ENCODE peak calls at places on chromosomes 7 and 10, in ten cellular contexts. I is endothelial cell, R is mesothelial cell of epicardium, L is uterus, O is sigmoid colon, J is K562, C is heart right ventricle, H is hepatocyte, Y is WTC11, B is AG04449. V is an unnamed sample.

GRCh38 chr7:23759556-23760391 is 49.8 kb downstream of the STK31 start:
- DNase-seq in C (no peak), I (no peak), Y (no peak), B (no peak), H (no peak), O (no peak), J (peak), L (no peak), R (no peak), V (no peak)

GRCh38 chr10:4656576-4657194 is 169.3 kb upstream of the AKR1E2 start:
- DNase-seq in H (peak), I (peak), C (peak), O (peak), J (peak), R (peak), Y (peak), L (peak), B (no peak), V (no peak)

GRCh38 chr7:102208826-102209225 is 77.8 kb upstream of the SH2B2 start:
- DNase-seq in O (no peak), B (no peak), L (no peak), Y (no peak), R (no peak), C (no peak), I (no peak), H (peak), J (no peak), V (no peak)

GRCh38 chr10:13629116-13629515 is 42.4 kb downstream of the PRPF18 start:
- DNase-seq in B (no peak), R (no peak), Y (no peak), I (no peak), C (no peak), O (no peak), H (no peak), L (no peak), J (no peak), V (no peak)

GRCh38 chr7:129176853-129177369 is 11.5 kb upstream of the SMO start:
- DNase-seq in B (no peak), L (no peak), Y (no peak), J (no peak), H (no peak), R (no peak), O (no peak), I (no peak), C (no peak), V (no peak)

GRCh38 chr7:100826546-100827329 is 585 bp downstream of the EPHB4 start:
- DNase-seq in R (peak), J (peak), O (no peak), L (peak), C (no peak), H (no peak), B (no peak), Y (peak), I (no peak), V (no peak)

GRCh38 chr10:767211-767610 is 77.7 kb upstream of the DIP2C start:
- DNase-seq in O (no peak), Y (no peak), H (no peak), I (no peak), C (no peak), B (no peak), J (no peak), R (no peak), L (no peak), V (no peak)

GRCh38 chr7:37297546-37297945 is 151.1 kb downstream of the ELMO1 start:
- DNase-seq in Y (no peak), H (no peak), C (no peak), J (no peak), R (no peak), O (no peak), I (no peak), L (no peak), B (no peak), V (no peak)

GRCh38 chr10:132257271-132257670 is 50.5 kb downstream of the STK32C start:
- DNase-seq in L (no peak), C (no peak), H (no peak), J (peak), O (no peak), R (no peak), I (no peak), B (no peak), Y (no peak), V (no peak)

GRCh38 chr7:20748853-20749252 is 37.8 kb downstream of the SP8 start:
- DNase-seq in H (no peak), J (no peak), L (no peak), R (no peak), C (no peak), I (no peak), O (no peak), B (no peak), Y (no peak), V (no peak)

GRCh38 chr7:84654287-84654686 is 459.7 kb upstream of the SEMA3A start:
- DNase-seq in O (no peak), H (no peak), C (no peak), Y (no peak), J (no peak), I (no peak), B (no peak), L (no peak), R (no peak), V (no peak)

GRCh38 chr7:53350241-53350640 is 314.8 kb downstream of the POM121L12 start:
- DNase-seq in R (peak), L (no peak), Y (peak), J (peak), O (no peak), B (no peak), C (no peak), I (peak), H (peak), V (no peak)

GRCh38 chr7:87564290-87564963 is 36.3 kb downstream of the ABCB1 start:
- DNase-seq in J (peak), H (peak), Y (peak), L (no peak), I (peak), B (no peak), R (peak), C (no peak), O (no peak), V (no peak)

GRCh38 chr7:51026341-51026740 is 243.6 kb upstream of the GRB10 start:
- DNase-seq in R (no peak), J (no peak), H (no peak), Y (no peak), B (no peak), C (no peak), O (no peak), L (no peak), I (no peak), V (no peak)

GRCh38 chr7:101410743-101411476 is 48.2 kb downstream of the COL26A1 start:
- DNase-seq in R (peak), H (peak), Y (peak), C (peak), I (peak), B (no peak), O (no peak), J (peak), L (no peak), V (no peak)

GRCh38 chr7:69564454-69565417 is 33.5 kb upstream of the AUTS2 start:
- DNase-seq in H (peak), L (peak), Y (no peak), B (no peak), R (peak), J (peak), I (no peak), C (peak), O (peak), V (no peak)

GRCh38 chr10:26911811-26912461 is 51.2 kb upstream of the ABI1 start:
- DNase-seq in R (no peak), O (no peak), I (no peak), H (no peak), J (no peak), Y (no peak), C (no peak), L (no peak), B (no peak), V (no peak)

GRCh38 chr7:151431768-151432311 is 8.1 kb downstream of the CRYGN start:
- DNase-seq in O (peak), R (no peak), J (no peak), H (no peak), C (no peak), Y (no peak), I (no peak), L (no peak), B (no peak), V (no peak)

GRCh38 chr10:46556515-46557318 is at the start of gene GPRIN2:
- DNase-seq in O (peak), Y (peak), B (no peak), L (no peak), J (no peak), H (peak), R (peak), C (no peak), I (no peak), V (no peak)

GRCh38 chr10:24307696-24308476 is 98.9 kb downstream of the KIAA1217 start:
- DNase-seq in J (no peak), R (no peak), H (no peak), L (no peak), C (peak), Y (no peak), B (no peak), O (no peak), I (no peak), V (no peak)

GRCh38 chr7:35761882-35762720 is 38.8 kb upstream of the SEPTIN7 start:
- DNase-seq in B (peak), J (no peak), Y (no peak), I (no peak), H (no peak), R (no peak), C (no peak), O (no peak), L (no peak), V (no peak)

GRCh38 chr7:150876817-150877526 is 24.7 kb downstream of the AOC1 start:
- DNase-seq in H (peak), R (peak), I (peak), O (peak), C (peak), L (peak), Y (peak), B (no peak), J (peak), V (no peak)

GRCh38 chr10:71750124-71750841 is 23.0 kb downstream of the VSIR start:
- DNase-seq in O (no peak), B (no peak), I (no peak), R (no peak), H (no peak), L (no peak), J (no peak), C (no peak), Y (no peak), V (no peak)

GRCh38 chr7:157299317-157299612 is 37.5 kb upstream of the DNAJB6 start:
- DNase-seq in C (no peak), Y (no peak), B (no peak), R (no peak), H (no peak), J (no peak), O (no peak), I (no peak), L (no peak), V (no peak)

GRCh38 chr10:80163741-80164341 is 31.3 kb downstream of the PLAC9 start:
- DNase-seq in C (no peak), I (no peak), H (no peak), L (peak), O (no peak), B (no peak), J (no peak), Y (no peak), R (no peak), V (no peak)

GRCh38 chr10:67818323-67818722 is 19.7 kb downstream of the DNAJC12 start:
- DNase-seq in Y (no peak), C (no peak), J (no peak), L (no peak), R (no peak), H (peak), O (no peak), I (no peak), B (no peak), V (no peak)

GRCh38 chr10:75234683-75235374 is 928 bp downstream of the COMTD1 start:
- DNase-seq in L (no peak), C (no peak), J (peak), H (peak), I (peak), B (no peak), O (peak), R (peak), Y (peak), V (no peak)
- TF ChIP-seq CTCF in L (peak), C (peak), J (peak), H (no peak), I (no peak), B (no peak), O (no peak), R (no peak), Y (no peak), V (no peak)

GRCh38 chr7:44236333-44236728 is 35.6 kb downstream of the YKT6 start:
- DNase-seq in C (no peak), O (no peak), B (no peak), L (no peak), H (no peak), R (no peak), Y (no peak), I (no peak), J (no peak), V (no peak)
- TF ChIP-seq CTCF in C (no peak), O (no peak), B (no peak), L (no peak), H (no peak), R (no peak), Y (no peak), I (no peak), J (peak), V (no peak)

GRCh38 chr10:11148131-11148530 is 130.5 kb downstream of the CELF2 start:
- DNase-seq in C (peak), Y (no peak), I (no peak), L (no peak), J (no peak), H (no peak), R (no peak), O (no peak), B (no peak), V (no peak)

GRCh38 chr10:11146402-11147171 is 128.9 kb downstream of the CELF2 start:
- DNase-seq in H (no peak), R (no peak), C (no peak), I (no peak), J (peak), B (no peak), O (no peak), Y (no peak), L (no peak), V (no peak)

GRCh38 chr10:11148638-11149037 is 131.0 kb downstream of the CELF2 start:
- DNase-seq in J (peak), O (no peak), B (no peak), R (no peak), C (no peak), I (no peak), Y (no peak), H (no peak), L (no peak), V (no peak)

GRCh38 chr10:11149499-11149898 is 131.8 kb downstream of the CELF2 start:
- DNase-seq in B (no peak), Y (no peak), H (no peak), J (peak), O (no peak), R (no peak), C (no peak), L (no peak), I (no peak), V (no peak)

DNA sequence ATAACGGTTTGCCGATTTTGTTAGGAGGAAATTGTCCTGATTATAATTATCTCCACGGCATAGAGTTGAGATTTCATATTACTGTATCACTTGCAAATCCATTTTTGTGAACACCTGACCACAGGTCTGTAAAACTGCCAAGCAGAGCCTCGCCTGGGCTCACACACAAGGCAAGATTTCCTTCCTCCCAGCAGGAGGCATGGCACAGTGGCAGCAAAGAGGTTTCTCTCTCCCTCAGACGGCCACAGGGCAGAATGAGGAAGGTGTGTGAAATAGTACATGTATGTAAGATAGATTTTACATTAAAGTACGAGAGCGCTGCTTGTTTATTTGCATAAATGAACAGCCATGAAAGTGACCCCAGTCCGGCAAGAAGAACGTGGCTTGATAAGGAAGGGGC is 130.1 kb downstream of the CELF2 start:
- DNase-seq in O (no peak), I (no peak), Y (no peak), L (no peak), H (no peak), B (no peak), C (no peak), R (no peak), J (no peak), V (no peak)
- TF ChIP-seq CTCF in O (no peak), I (no peak), Y (no peak), L (no peak), H (no peak), B (no peak), C (peak), R (no peak), J (no peak), V (no peak)

GRCh38 chr10:117531371-117532002 is 11.1 kb upstream of the EMX2 start:
- DNase-seq in B (no peak), H (no peak), L (peak), R (no peak), J (no peak), C (no peak), Y (no peak), I (no peak), O (peak), V (no peak)
- TF ChIP-seq CTCF in B (no peak), H (no peak), L (no peak), R (no peak), J (no peak), C (no peak), Y (no peak), I (no peak), O (no peak), V (no peak)

DNA sequence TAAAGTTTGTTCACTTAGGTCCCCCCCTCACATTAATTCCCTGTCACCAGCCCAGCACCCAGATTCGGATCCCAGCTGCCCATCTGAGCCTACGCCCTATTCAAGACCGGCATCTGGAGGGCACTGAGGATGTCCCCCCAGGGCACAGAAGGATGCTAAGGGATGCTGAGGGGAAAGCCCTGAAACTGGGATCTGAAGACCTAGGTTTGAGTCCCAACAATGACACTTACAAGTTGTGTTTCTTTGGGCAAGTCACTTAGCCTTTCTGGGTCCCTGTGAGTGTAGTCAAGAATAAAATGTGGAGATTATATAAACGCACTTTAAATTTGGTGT is 3.8 kb upstream of the MARVELD1 start:
- DNase-seq in O (no peak), J (no peak), R (no peak), H (no peak), C (no peak), I (no peak), L (no peak), B (no peak), Y (no peak), V (no peak)
- TF ChIP-seq CTCF in O (no peak), J (no peak), R (no peak), H (no peak), C (no peak), I (no peak), L (no peak), B (no peak), Y (no peak), V (peak)

GRCh38 chr7:12157517-12157916 is 53.6 kb upstream of the TMEM106B start:
- DNase-seq in Y (no peak), B (no peak), J (no peak), L (no peak), O (no peak), I (no peak), R (no peak), H (no peak), C (no peak), V (no peak)
- TF ChIP-seq CTCF in Y (no peak), B (no peak), J (no peak), L (no peak), O (no peak), I (no peak), R (no peak), H (no peak), C (no peak), V (no peak)

GRCh38 chr7:103423467-103424179 is 22.4 kb downstream of the SLC26A5 start:
- DNase-seq in L (no peak), J (no peak), C (no peak), R (no peak), O (no peak), Y (no peak), I (no peak), H (no peak), B (no peak), V (no peak)

GRCh38 chr7:103425177-103425576 is 20.8 kb downstream of the SLC26A5 start:
- DNase-seq in C (no peak), R (no peak), Y (no peak), L (no peak), O (no peak), H (no peak), I (no peak), J (no peak), B (no peak), V (no peak)
- TF ChIP-seq CTCF in C (no peak), R (no peak), Y (no peak), L (no peak), O (no peak), H (no peak), I (no peak), J (no peak), B (no peak), V (no peak)

GRCh38 chr10:95472304-95473088 is 88.7 kb downstream of the SORBS1 start:
- DNase-seq in I (no peak), L (no peak), C (no peak), H (no peak), Y (no peak), J (peak), B (no peak), O (no peak), R (no peak), V (no peak)

GRCh38 chr10:95475827-95476481 is 85.2 kb downstream of the SORBS1 start:
- DNase-seq in R (no peak), Y (no peak), B (no peak), J (no peak), L (no peak), O (no peak), C (no peak), I (no peak), H (peak), V (no peak)

GRCh38 chr10:95476482-95477174 is 84.5 kb downstream of the SORBS1 start:
- DNase-seq in I (no peak), R (no peak), J (no peak), O (no peak), H (no peak), B (no peak), L (no peak), C (no peak), Y (no peak), V (no peak)

GRCh38 chr10:95475003-95475383 is 86.2 kb downstream of the SORBS1 start:
- DNase-seq in Y (no peak), L (no peak), C (no peak), R (no peak), B (no peak), O (no peak), J (no peak), H (no peak), I (no peak), V (no peak)

DNA sequence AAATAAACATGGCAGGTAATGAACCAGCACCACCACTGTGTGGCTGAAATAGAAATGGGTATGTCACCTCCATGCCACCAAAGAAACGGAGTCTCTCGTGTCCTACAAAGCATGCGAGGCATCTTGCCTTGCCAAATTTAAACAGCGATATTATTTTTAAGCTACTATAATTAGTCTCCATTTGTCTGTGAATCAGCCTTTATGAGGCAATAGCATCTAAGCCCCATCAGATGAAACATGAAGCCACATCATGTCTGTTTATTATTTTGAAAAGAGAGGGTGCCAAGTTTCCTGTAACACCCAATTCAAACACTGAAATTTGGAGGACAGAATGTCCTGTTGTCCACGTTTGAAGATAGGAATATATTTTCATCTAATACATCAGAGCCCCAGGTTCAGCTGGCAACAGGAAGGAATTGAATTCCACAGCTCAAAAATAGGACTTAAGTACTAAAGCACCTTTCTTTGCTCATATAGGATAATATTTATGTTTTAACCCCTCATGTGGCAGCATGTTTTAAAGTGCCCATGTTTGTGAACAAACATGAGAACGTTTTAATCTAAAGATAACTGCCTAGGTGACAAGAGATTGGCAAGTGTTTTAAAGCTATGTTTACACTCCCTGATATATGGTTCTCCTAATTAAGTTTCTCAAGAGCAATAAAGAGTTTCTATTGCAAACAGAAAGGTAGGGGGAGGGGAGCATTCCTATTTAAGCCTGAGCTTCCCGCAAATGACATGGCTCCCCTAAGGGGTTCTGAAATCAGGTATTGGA is 86.8 kb downstream of the SORBS1 start:
- DNase-seq in H (peak), Y (no peak), O (no peak), L (peak), J (no peak), C (peak), I (no peak), B (no peak), R (no peak), V (no peak)
- TF ChIP-seq CTCF in H (no peak), Y (no peak), O (no peak), L (no peak), J (no peak), C (peak), I (no peak), B (no peak), R (no peak), V (no peak)

V was measured in omental fat pad.